ENCODE peak calls at places on chromosomes 7 and 10, in six cellular contexts. O is transverse colon, U is spleen, F is AG04450, Q is BE2C, L is suprapubic skin. J is an unnamed sample. For H3K27me3, the result is how much of the 10 kb centered on the place peaks cover.

GRCh38 chr10:94963901-94964300 is 25.4 kb downstream of the CYP2C9 start:
- DNase-seq in Q (no peak), O (no peak), U (no peak), F (no peak), L (no peak), J (peak)

GRCh38 chr10:119657725-119658124 is 6.5 kb downstream of the BAG3 start:
- DNase-seq in Q (no peak), L (no peak), O (peak), U (no peak), F (no peak), J (no peak)

GRCh38 chr7:158650821-158651225 is 53.8 kb downstream of the NCAPG2 start:
- DNase-seq in O (no peak), L (no peak), F (peak), Q (no peak), U (no peak), J (no peak)

GRCh38 chr10:108052981-108053380 is 888.5 kb upstream of the SORCS1 start:
- DNase-seq in O (no peak), L (no peak), Q (no peak), U (no peak), F (no peak), J (no peak)

GRCh38 chr7:151792671-151793070 is 84.2 kb downstream of the PRKAG2 start:
- DNase-seq in O (no peak), L (no peak), F (no peak), U (peak), Q (no peak), J (no peak)

GRCh38 chr7:157125376-157126223 is 13.1 kb upstream of the UBE3C start:
- DNase-seq in Q (peak), O (no peak), U (no peak), F (no peak), L (no peak), J (no peak)

GRCh38 chr7:21704362-21704761 is 161.5 kb downstream of the DNAH11 start:
- DNase-seq in O (no peak), L (no peak), Q (no peak), F (no peak), U (no peak), J (no peak)

GRCh38 chr7:97419898-97420297 is 302.4 kb downstream of the SDHAF3 start:
- DNase-seq in U (no peak), F (no peak), O (no peak), Q (no peak), L (no peak), J (no peak)

GRCh38 chr10:513393-513792 is 176.1 kb downstream of the DIP2C start:
- DNase-seq in Q (no peak), L (no peak), U (peak), O (peak), F (no peak), J (no peak)

GRCh38 chr10:88117227-88117626 is 253.8 kb downstream of the PTEN start:
- DNase-seq in F (no peak), Q (no peak), O (no peak), L (no peak), U (no peak), J (no peak)

GRCh38 chr7:66145404-66145843 is 30.8 kb downstream of the CRCP start:
- DNase-seq in F (peak), Q (peak), L (peak), O (peak), U (no peak), J (no peak)

GRCh38 chr10:6399241-6399701 is 180.8 kb downstream of the PRKCQ start:
- DNase-seq in L (no peak), U (no peak), Q (no peak), F (peak), O (no peak), J (no peak)

GRCh38 chr10:80104066-80104926 is 25.8 kb downstream of the TMEM254 start:
- DNase-seq in U (no peak), Q (no peak), F (peak), O (no peak), L (peak), J (peak)

GRCh38 chr7:137980308-137980707 is 21.6 kb downstream of the CREB3L2 start:
- DNase-seq in L (no peak), Q (no peak), U (no peak), F (no peak), O (no peak), J (no peak)

GRCh38 chr10:88114368-88114767 is 250.9 kb downstream of the PTEN start:
- DNase-seq in O (peak), Q (peak), F (no peak), U (no peak), L (no peak), J (peak)

GRCh38 chr7:18049262-18049661 is 21.6 kb upstream of the PRPS1L1 start:
- DNase-seq in L (no peak), O (no peak), Q (no peak), F (no peak), U (no peak), J (no peak)

GRCh38 chr7:82578430-82578829 is 134.9 kb upstream of the CACNA2D1 start:
- DNase-seq in U (no peak), F (no peak), Q (no peak), O (no peak), L (no peak), J (no peak)

GRCh38 chr7:2008936-2009540 is 223.7 kb downstream of the MAD1L1 start:
- DNase-seq in O (no peak), U (no peak), F (no peak), L (peak), Q (peak), J (peak)

GRCh38 chr7:155296006-155296787 is 1.5 kb upstream of the INSIG1 start:
- DNase-seq in Q (no peak), O (no peak), F (no peak), U (no peak), L (no peak), J (no peak)

GRCh38 chr10:31393844-31394243 is 74.8 kb downstream of the ZEB1 start:
- DNase-seq in F (no peak), O (no peak), Q (no peak), L (no peak), U (no peak), J (no peak)

GRCh38 chr7:129779602-129780256 is 168.2 kb downstream of the NRF1 start:
- DNase-seq in O (peak), Q (no peak), U (peak), L (no peak), F (no peak), J (peak)
- H3K27me3 ChIP-seq in O (half or more), Q (half or more), U (half or more), L (half or more), F (half or more), J (under half)

DNA sequence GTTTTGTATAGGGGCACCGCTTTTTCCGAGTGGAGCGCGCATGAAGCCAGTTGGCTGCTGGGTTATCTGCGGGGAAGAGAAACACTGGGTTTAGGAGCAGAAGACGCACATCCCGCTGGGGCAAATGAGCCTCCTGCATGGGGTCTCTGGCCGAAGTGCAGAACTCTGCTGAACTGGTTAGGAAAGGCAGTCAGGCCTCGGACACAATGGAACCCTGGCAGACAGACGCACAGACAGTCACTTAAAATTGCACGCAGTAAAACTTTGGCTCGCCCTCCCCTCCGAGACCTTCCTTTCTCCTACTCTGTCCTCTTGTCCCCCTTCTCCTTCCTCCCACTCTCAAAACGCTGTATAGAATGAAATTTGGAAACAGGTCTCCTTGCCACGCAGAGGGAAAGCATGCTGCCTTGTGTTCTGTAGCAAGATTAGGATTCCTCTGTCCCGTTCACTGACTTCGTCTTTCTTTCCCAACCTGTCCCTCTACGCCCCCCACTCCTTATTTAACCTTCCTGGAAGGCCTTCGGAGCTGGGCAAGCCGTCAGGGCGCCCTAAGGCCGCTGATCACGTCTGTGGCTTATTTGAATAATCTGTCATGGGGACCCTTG is 1.5 kb downstream of the HOXA9 start:
- DNase-seq in F (no peak), Q (no peak), L (peak), O (no peak), U (peak), J (no peak)
- H3K4me3 ChIP-seq in F (peak), Q (no peak), L (peak), O (peak), U (no peak), J (peak)

GRCh38 chr10:75925999-75926398 is 494.6 kb downstream of the LRMDA start:
- DNase-seq in F (no peak), O (no peak), L (no peak), U (no peak), Q (no peak), J (no peak)

GRCh38 chr10:75919913-75920312 is 488.5 kb downstream of the LRMDA start:
- DNase-seq in L (no peak), U (no peak), F (no peak), O (no peak), Q (no peak), J (no peak)

GRCh38 chr10:75924309-75924920 is 493.0 kb downstream of the LRMDA start:
- DNase-seq in U (no peak), Q (no peak), O (no peak), F (no peak), L (no peak), J (no peak)

GRCh38 chr10:75926763-75927162 is 495.3 kb downstream of the LRMDA start:
- DNase-seq in Q (peak), U (no peak), L (no peak), O (peak), F (no peak), J (no peak)

DNA sequence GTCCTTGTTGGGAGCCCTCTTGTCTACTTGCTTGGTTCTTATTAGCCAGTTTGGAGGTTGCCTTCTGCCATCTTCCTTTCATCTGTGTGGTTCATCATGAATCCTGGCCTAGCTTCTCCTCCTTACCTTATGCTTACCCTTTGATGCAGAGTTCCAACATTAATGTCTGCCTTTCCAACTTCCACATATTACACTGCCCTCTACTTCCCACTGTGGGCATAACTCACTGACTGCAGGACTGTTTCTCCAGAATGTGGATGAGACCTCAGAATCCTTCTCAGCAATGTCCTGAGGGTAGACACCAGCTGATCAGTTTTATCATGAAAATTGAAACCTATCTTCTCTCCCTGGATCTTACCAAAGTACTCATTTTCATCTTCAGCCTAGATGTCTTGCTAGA is 491.0 kb downstream of the LRMDA start:
- DNase-seq in U (no peak), F (no peak), L (no peak), O (no peak), Q (no peak), J (no peak)
- TF ChIP-seq CTCF in U (no peak), F (peak), L (no peak), O (no peak), Q (peak), J (no peak)

DNA sequence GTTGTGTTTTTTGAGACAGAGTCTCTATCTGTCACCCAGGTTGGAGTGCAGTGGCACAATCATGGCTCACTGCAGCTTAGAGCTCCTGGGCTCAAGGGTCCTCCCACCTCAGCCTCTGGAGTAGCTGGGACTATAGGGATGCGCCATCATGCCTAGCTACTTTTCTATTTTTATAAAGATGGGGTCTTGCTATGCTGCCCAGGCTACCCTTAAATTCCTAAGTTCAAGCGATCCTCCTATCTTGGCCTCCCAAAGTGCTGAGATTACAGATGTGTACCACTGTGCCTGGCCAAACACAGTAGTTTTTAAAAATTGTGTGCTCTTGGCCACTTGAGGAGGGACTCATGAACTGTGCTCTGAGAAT is 10.6 kb upstream of the TLX1 start:
- DNase-seq in O (no peak), F (no peak), Q (no peak), L (no peak), U (no peak), J (no peak)
- H3K27me3 ChIP-seq in O (half or more), F (half or more), Q (under half), L (half or more), U (under half), J (under half)

J was measured in Caco-2.